ENCODE peak calls at places on chromosomes 13 and 19, in six cellular contexts. K, F, B, X, S and L are unnamed samples.

GRCh38 chr13:82772802-82773201 is 1109.5 kb downstream of the SLITRK1 start:
- DNase-seq in K (no peak), F (no peak), B (no peak), X (no peak), S (no peak), L (no peak)

GRCh38 chr13:92175330-92175729 is 776.9 kb downstream of the GPC5 start:
- DNase-seq in K (peak; percentile 9), F (peak; percentile 67), B (no peak), X (no peak), S (peak; percentile 34), L (no peak)

GRCh38 chr13:56528040-56528760 is 612.5 kb upstream of the PRR20A start:
- DNase-seq in K (no peak), F (no peak), B (no peak), X (no peak), S (no peak), L (no peak)

GRCh38 chr13:113080361-113080831 is 25.2 kb upstream of the F7 start:
- DNase-seq in K (no peak), F (no peak), B (no peak), X (no peak), S (no peak), L (no peak)

GRCh38 chr19:44641460-44641859 is 2.2 kb upstream of the PVR start:
- DNase-seq in K (no peak), F (no peak), B (no peak), X (no peak), S (no peak), L (no peak)

GRCh38 chr13:87538366-87539052 is 132.7 kb upstream of the SLITRK5 start:
- DNase-seq in K (no peak), F (no peak), B (no peak), X (no peak), S (no peak), L (no peak)

GRCh38 chr13:94829201-94829600 is 116.9 kb upstream of the SOX21 start:
- DNase-seq in K (no peak), F (no peak), B (no peak), X (no peak), S (no peak), L (no peak)

GRCh38 chr13:113883314-113883811 is 19.5 kb upstream of the GAS6 start:
- DNase-seq in K (no peak), F (no peak), B (no peak), X (no peak), S (no peak), L (no peak)

GRCh38 chr13:80339578-80339840 is 1.4 kb downstream of the SPRY2 start:
- DNase-seq in K (no peak), F (peak; percentile 56), B (no peak), X (no peak), S (no peak), L (no peak)

GRCh38 chr13:93859666-93860065 is 619.8 kb downstream of the DCT start:
- DNase-seq in K (no peak), F (no peak), B (no peak), X (no peak), S (peak; percentile 38), L (no peak)

GRCh38 chr13:37443538-37443937 is 155.0 kb downstream of the POSTN start:
- DNase-seq in K (no peak), F (no peak), B (no peak), X (no peak), S (peak; percentile 52), L (no peak)

GRCh38 chr13:43495732-43496131 is 291.0 kb downstream of the ENOX1 start:
- DNase-seq in K (no peak), F (no peak), B (no peak), X (no peak), S (no peak), L (no peak)

GRCh38 chr13:43493496-43494000 is 293.2 kb downstream of the ENOX1 start:
- DNase-seq in K (no peak), F (no peak), B (no peak), X (no peak), S (no peak), L (no peak)

GRCh38 chr13:43492281-43492680 is 294.5 kb downstream of the ENOX1 start:
- DNase-seq in K (no peak), F (no peak), B (no peak), X (no peak), S (no peak), L (no peak)

GRCh38 chr13:43492745-43493144 is 294.0 kb downstream of the ENOX1 start:
- DNase-seq in K (no peak), F (no peak), B (no peak), X (no peak), S (no peak), L (no peak)

GRCh38 chr13:43494206-43494605 is 292.6 kb downstream of the ENOX1 start:
- DNase-seq in K (no peak), F (no peak), B (no peak), X (no peak), S (no peak), L (no peak)
- H3K27ac ChIP-seq in K (no peak overlapping the region), F (no peak overlapping the region), B (no peak overlapping the region), X (no peak overlapping the region), S (no peak overlapping the region), L (no peak overlapping the region)

GRCh38 chr13:107846642-107847041 is 368.7 kb downstream of the LIG4 start:
- DNase-seq in K (no peak), F (no peak), B (no peak), X (no peak), S (no peak), L (no peak)
- H3K4me3 ChIP-seq in K (no peak overlapping the region), F (no peak overlapping the region), B (no peak overlapping the region), X (no peak overlapping the region), S (no peak overlapping the region), L (no peak overlapping the region)

GRCh38 chr19:43564800-43565199 is 10.5 kb downstream of the XRCC1 start:
- DNase-seq in K (no peak), F (no peak), B (no peak), X (no peak), S (no peak), L (no peak)
- H3K27ac ChIP-seq in K (no peak overlapping the region), F (no peak overlapping the region), B (no peak overlapping the region), X (no peak overlapping the region), S (no peak overlapping the region), L (no peak overlapping the region)

DNA sequence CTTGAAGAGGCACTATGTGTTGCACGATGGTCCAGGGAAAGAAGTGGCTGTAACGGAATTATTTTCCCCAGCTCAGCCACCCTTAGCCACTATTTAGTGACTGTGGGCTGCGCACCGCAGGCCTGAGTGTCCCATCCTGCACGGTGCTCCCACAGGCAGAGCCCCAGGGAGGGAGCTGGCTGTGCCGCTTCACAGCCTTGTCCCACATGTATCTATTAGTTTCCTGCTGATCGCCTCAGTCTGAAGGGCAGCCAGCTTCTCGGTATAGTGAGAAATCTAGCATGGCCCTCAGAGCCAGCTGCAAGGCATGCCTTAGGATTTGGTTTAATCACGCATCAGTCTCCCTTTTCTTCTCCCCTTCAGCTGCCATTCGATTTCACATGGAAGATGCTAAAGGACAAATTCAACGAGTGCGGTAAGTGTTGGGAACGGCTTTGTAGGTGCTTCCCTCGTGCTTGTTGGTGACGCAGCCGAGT is 15.7 kb downstream of the PRAM1 start:
- DNase-seq in K (no peak), F (no peak), B (no peak), X (no peak), S (no peak), L (no peak)
- H3K4me3 ChIP-seq in K (no peak overlapping the region), F (no peak overlapping the region), B (no peak overlapping the region), X (no peak overlapping the region), S (no peak overlapping the region), L (no peak overlapping the region)

GRCh38 chr13:49098198-49098597 is 121.9 kb upstream of the MLNR start:
- DNase-seq in K (peak; percentile 27), F (no peak), B (no peak), X (peak; percentile 24), S (peak; percentile 83), L (no peak)
- H3K27ac ChIP-seq in K (peak overlapping the region; percentile 82), F (no peak overlapping the region), B (peak overlapping the region; percentile 56), X (no peak overlapping the region), S (peak overlapping the region; percentile 47), L (peak overlapping the region; percentile 69)

GRCh38 chr13:97275775-97276501 is 53.8 kb downstream of the MBNL2 start:
- DNase-seq in K (no peak), F (no peak), B (no peak), X (no peak), S (no peak), L (no peak)
- H3K4me3 ChIP-seq in K (no peak overlapping the region), F (no peak overlapping the region), B (no peak overlapping the region), X (no peak overlapping the region), S (no peak overlapping the region), L (no peak overlapping the region)

GRCh38 chr19:38538793-38539528 is 78.8 kb downstream of the MAP4K1 start:
- DNase-seq in K (no peak), F (no peak), B (no peak), X (peak; percentile 72), S (no peak), L (no peak)

GRCh38 chr19:38538386-38538785 is 79.4 kb downstream of the MAP4K1 start:
- DNase-seq in K (no peak), F (no peak), B (no peak), X (no peak), S (no peak), L (no peak)

GRCh38 chr19:38539751-38540150 is 78.0 kb downstream of the MAP4K1 start:
- DNase-seq in K (no peak), F (no peak), B (no peak), X (no peak), S (no peak), L (no peak)

GRCh38 chr19:38535212-38535611 is 82.5 kb downstream of the MAP4K1 start:
- DNase-seq in K (no peak), F (no peak), B (no peak), X (no peak), S (no peak), L (no peak)

GRCh38 chr19:38537071-38537847 is 80.5 kb downstream of the MAP4K1 start:
- DNase-seq in K (no peak), F (peak; percentile 15), B (no peak), X (no peak), S (no peak), L (no peak)
- H3K27ac ChIP-seq in K (no peak overlapping the region), F (no peak overlapping the region), B (peak overlapping the region; percentile 60), X (no peak overlapping the region), S (no peak overlapping the region), L (no peak overlapping the region)